ENCODE peak calls at places on chromosomes 7 and 10, in five cellular contexts. G is uterus, W is breast epithelium, Q is fibroblast of lung, Y is choroid plexus epithelial cell. M is an unnamed sample.

GRCh38 chr7:46626261-46627037 is 705.4 kb upstream of the IGFBP3 start:
- DNase-seq in W (no peak), Q (no peak), G (no peak), Y (no peak), M (no peak)

GRCh38 chr7:2619120-2619519 is 12.7 kb upstream of the TTYH3 start:
- DNase-seq in Q (peak), W (no peak), G (no peak), Y (peak), M (no peak)

GRCh38 chr10:32548208-32548607 is 102.3 kb downstream of the CCDC7 start:
- DNase-seq in Y (no peak), W (no peak), G (no peak), Q (no peak), M (no peak)

GRCh38 chr7:157043745-157044144 is 33.3 kb upstream of the MNX1 start:
- DNase-seq in Q (peak), G (peak), Y (peak), W (no peak), M (no peak)

GRCh38 chr10:515674-516073 is 173.8 kb downstream of the DIP2C start:
- DNase-seq in W (no peak), Q (no peak), Y (no peak), G (no peak), M (no peak)

GRCh38 chr7:93044147-93044810 is 73.5 kb downstream of the SAMD9 start:
- DNase-seq in Y (peak), W (no peak), Q (peak), G (no peak), M (no peak)

GRCh38 chr10:106573106-106573505 is 591.4 kb downstream of the SORCS1 start:
- DNase-seq in Q (peak), W (no peak), Y (peak), G (no peak), M (no peak)

GRCh38 chr7:82210422-82211184 is 233.0 kb downstream of the CACNA2D1 start:
- DNase-seq in Y (peak), G (no peak), W (no peak), Q (no peak), M (no peak)

GRCh38 chr10:22185586-22185985 is 32.2 kb downstream of the EBLN1 start:
- DNase-seq in Q (no peak), Y (peak), G (no peak), W (no peak), M (no peak)

GRCh38 chr7:39252916-39253315 is 275.2 kb downstream of the POU6F2 start:
- DNase-seq in G (no peak), Y (peak), Q (peak), W (no peak), M (no peak)

GRCh38 chr7:141072548-141073172 is 1.2 kb upstream of the TMEM178B start:
- DNase-seq in Q (peak), G (peak), W (no peak), Y (peak), M (peak)

GRCh38 chr10:132384618-132385510 is 12.1 kb upstream of the PWWP2B start:
- DNase-seq in G (peak), W (no peak), Q (no peak), Y (no peak), M (no peak)

GRCh38 chr10:33967721-33968120 is 633.3 kb upstream of the NRP1 start:
- DNase-seq in G (no peak), Q (no peak), W (no peak), Y (no peak), M (no peak)

GRCh38 chr10:124732931-124733536 is 11.1 kb downstream of the FAM53B start:
- DNase-seq in G (peak), Q (peak), W (peak), Y (peak), M (peak)

GRCh38 chr7:51075681-51076580 is 240.7 kb downstream of the COBL start:
- DNase-seq in W (no peak), Q (no peak), Y (no peak), G (no peak), M (no peak)

GRCh38 chr7:148142660-148143248 is 447.8 kb upstream of the C7orf33 start:
- DNase-seq in G (no peak), Q (no peak), W (no peak), Y (peak), M (no peak)

GRCh38 chr7:1457059-1457948 is 2.0 kb downstream of the MICALL2 start:
- DNase-seq in Q (no peak), W (no peak), G (no peak), Y (no peak), M (no peak)
- H3K4me3 ChIP-seq in Q (peak), W (peak), G (no peak), Y (peak), M (peak)

GRCh38 chr10:88270061-88270808 is 312.9 kb downstream of the RNLS start:
- DNase-seq in Q (no peak), G (no peak), Y (no peak), W (no peak), M (no peak)

GRCh38 chr10:88272186-88272585 is 310.9 kb downstream of the RNLS start:
- DNase-seq in Q (no peak), W (no peak), Y (no peak), G (no peak), M (no peak)

GRCh38 chr10:88273567-88273966 is 309.6 kb downstream of the RNLS start:
- DNase-seq in Q (no peak), G (no peak), W (no peak), Y (no peak), M (no peak)

GRCh38 chr10:88270871-88271713 is 312.0 kb downstream of the RNLS start:
- DNase-seq in W (no peak), Y (peak), G (no peak), Q (peak), M (no peak)

GRCh38 chr10:88271736-88272135 is 311.4 kb downstream of the RNLS start:
- DNase-seq in W (no peak), G (no peak), Q (peak), Y (peak), M (no peak)
- H3K4me3 ChIP-seq in W (no peak), G (no peak), Q (no peak), Y (no peak), M (no peak)

GRCh38 chr10:107611101-107611500 is 446.6 kb upstream of the SORCS1 start:
- DNase-seq in G (no peak), Y (peak), W (no peak), Q (no peak), M (no peak)

GRCh38 chr10:107618461-107619093 is 454.1 kb upstream of the SORCS1 start:
- DNase-seq in W (no peak), Y (peak), G (no peak), Q (peak), M (no peak)

GRCh38 chr10:107616031-107616430 is 451.5 kb upstream of the SORCS1 start:
- DNase-seq in G (no peak), Y (no peak), Q (no peak), W (no peak), M (no peak)

GRCh38 chr10:107616463-107617131 is 452.1 kb upstream of the SORCS1 start:
- DNase-seq in Y (peak), W (no peak), Q (peak), G (no peak), M (no peak)

GRCh38 chr10:107614939-107615665 is 450.6 kb upstream of the SORCS1 start:
- DNase-seq in Q (peak), G (no peak), Y (peak), W (no peak), M (no peak)
- H3K4me3 ChIP-seq in Q (no peak), G (no peak), Y (no peak), W (no peak), M (no peak)

DNA sequence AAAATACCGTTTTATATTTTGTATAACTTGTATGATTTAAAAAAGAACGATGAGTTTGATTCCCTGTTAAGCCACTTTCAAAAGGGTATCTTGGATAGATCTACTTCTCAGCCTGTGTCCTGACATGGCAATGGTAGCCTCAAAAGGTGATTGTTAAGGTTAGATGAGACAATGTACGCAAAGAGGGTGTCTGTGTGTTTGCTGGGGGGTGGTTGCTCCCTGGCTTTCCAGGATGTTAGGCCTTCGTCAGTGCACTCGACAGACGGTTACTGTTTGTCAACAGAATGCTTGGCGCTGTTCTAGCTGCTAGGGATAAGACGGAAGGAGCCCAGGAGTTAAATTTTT is 90.3 kb downstream of the NEURL1 start:
- DNase-seq in Y (no peak), G (no peak), Q (no peak), W (no peak), M (no peak)
- H3K4me3 ChIP-seq in Y (no peak), G (peak), Q (no peak), W (peak), M (peak)

GRCh38 chr10:11018426-11018818 is 750 bp downstream of the CELF2 start:
- DNase-seq in Y (no peak), G (no peak), Q (no peak), W (no peak), M (no peak)

GRCh38 chr10:11017575-11018425 is at the start of gene CELF2:
- DNase-seq in Q (peak), G (peak), W (peak), Y (peak), M (no peak)

GRCh38 chr10:11020026-11020820 is 2.6 kb downstream of the CELF2 start:
- DNase-seq in Q (no peak), Y (no peak), W (no peak), G (no peak), M (no peak)

GRCh38 chr10:11016959-11017574 is 605 bp upstream of the CELF2 start:
- DNase-seq in Q (no peak), G (no peak), W (no peak), Y (no peak), M (no peak)

DNA sequence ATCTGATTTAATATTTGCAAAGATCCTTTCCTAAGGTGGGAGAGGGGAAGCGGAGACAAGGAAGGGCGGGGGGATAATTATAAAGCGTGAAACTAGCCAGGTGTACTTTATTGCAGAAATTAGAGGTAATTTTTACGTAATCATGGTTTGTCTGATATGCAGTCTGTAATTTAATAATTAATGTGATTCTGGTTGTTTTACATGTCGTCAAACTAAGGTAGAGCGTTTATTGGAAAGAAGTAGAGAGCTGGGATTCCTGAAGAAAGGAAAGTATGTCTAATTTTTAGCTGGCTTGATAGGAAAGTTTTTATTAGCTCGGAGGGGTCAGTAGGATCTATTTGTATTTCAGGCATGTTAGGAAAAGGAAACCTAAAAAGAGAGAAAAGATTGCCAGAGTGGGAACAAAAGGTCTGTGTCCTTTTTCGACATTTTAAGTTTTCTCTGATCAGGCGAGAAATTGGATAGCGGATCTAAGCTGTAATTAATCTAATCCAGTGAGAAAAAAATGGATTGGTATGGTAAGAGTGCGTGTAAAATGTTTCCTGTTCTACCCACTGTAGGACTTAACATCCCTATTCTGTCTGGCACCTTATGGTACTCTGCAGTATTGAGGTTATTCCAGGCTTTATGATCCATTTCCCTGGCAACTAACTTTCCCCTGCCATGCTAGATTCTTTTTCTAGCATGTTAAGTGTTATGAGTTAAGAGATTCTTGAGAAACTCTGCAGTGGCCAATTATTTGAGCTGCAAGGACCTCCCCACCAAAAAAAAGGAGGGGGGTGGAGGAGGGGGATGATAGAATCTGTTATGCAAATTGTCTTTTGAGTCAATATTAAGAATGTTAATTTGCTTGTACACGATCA is 1.4 kb downstream of the CELF2 start:
- DNase-seq in G (no peak), Q (no peak), Y (no peak), W (no peak), M (no peak)
- H3K4me3 ChIP-seq in G (peak), Q (peak), Y (peak), W (peak), M (peak)

GRCh38 chr7:151406886-151407583 is 2.8 kb downstream of the WDR86 start:
- DNase-seq in Y (no peak), W (no peak), Q (no peak), G (no peak), M (no peak)

GRCh38 chr7:151405588-151405987 is 4.2 kb downstream of the WDR86 start:
- DNase-seq in W (no peak), Q (no peak), Y (no peak), G (no peak), M (no peak)

GRCh38 chr7:151404216-151405011 is 5.4 kb downstream of the WDR86 start:
- DNase-seq in W (no peak), Y (peak), G (peak), Q (peak), M (peak)

GRCh38 chr7:151405056-151405455 is 4.8 kb downstream of the WDR86 start:
- DNase-seq in W (no peak), Q (no peak), Y (no peak), G (no peak), M (no peak)

DNA sequence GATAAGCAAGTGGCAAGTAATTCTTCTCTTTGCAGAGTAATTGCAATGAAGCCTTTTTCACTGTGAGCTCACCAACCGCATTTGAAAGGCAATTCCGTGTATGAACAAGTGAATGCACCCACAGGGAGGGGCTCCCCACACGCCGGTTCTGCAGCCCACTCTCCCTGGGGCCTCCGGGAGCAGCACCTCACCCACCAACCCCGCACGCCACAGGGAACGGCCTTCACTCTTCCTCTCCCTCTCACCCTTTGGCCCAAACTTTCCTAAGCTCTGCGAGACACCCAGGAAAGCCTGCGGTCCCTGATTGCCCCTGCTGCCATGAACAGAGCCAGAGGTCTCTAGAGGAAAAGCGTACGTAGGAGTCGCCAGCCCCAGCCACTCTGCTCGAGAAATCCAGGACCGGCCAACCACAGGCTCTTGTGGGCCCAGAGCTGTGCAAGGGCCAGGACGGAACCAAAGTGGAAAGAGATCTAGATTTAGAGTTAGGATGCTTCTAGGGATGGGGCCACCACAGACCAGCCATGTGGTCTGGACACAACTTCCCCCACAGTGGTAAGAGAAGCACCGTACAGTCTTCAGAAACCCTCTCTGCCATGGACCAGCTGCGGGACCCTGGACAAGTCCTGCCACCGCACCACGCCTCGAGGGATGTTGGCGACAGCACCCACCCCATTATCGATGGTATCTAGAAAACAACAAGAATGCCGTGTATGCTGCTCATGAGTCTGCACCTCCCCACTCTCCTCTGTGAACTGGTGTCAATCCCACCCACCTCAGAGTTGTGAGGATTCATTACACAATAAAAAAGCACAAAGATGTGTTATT is 3.6 kb downstream of the WDR86 start:
- DNase-seq in Q (no peak), Y (no peak), G (no peak), W (no peak), M (no peak)
- H3K4me3 ChIP-seq in Q (no peak), Y (no peak), G (no peak), W (no peak), M (no peak)

DNA sequence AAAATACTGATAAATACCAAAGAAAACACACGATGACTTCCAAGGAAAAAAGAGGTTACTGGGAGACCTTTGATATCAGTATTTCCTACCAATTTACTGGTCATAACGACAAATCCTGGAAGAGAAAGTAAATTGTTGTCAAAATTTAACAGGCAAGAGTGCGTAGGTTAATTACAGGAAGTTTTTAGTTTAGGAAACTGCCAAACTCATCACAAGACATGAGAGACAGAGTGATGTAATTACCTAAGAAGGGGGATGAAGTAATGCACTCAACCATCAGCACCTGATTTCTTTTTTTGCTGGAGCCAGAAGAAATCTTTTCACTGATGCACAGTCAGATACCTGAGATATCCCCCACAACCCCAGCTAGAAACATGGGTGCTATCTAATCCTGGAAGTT is 16.8 kb downstream of the MACC1 start:
- DNase-seq in W (no peak), Y (no peak), G (no peak), Q (no peak), M (no peak)
- H3K4me3 ChIP-seq in W (no peak), Y (no peak), G (no peak), Q (no peak), M (no peak)

GRCh38 chr10:102650655-102651454 is 6.6 kb downstream of the TRIM8 start:
- DNase-seq in G (no peak), Y (no peak), W (no peak), Q (no peak), M (no peak)
- H3K4me3 ChIP-seq in G (no peak), Y (no peak), W (no peak), Q (peak), M (no peak)

M was measured in right atrium auricular region.